ENCODE peak calls at places on chromosomes 13 and 19, in ten cellular contexts. H is G401; C is activated CD4-positive, alpha-beta memory T cell treated with anti-CD3 and anti-CD28 coated beads, Interleukin-2, amount 10 ng/mL, durations not matched to agents 7 days and 5 days; N is effector memory CD8-positive, alpha-beta T cell; W is ovary; U is neuronal stem cell; Q is stimulated activated CD8-positive, alpha-beta memory T cell treated with anti-CD3 and anti-CD28 coated beads, Interleukin-4, amount 100 ng/mL, for 24 hours; J is H9; T is stimulated activated CD4-positive, alpha-beta T cell treated with anti-CD3 and anti-CD28 coated beads, TNF-alpha, amount 100 ng/mL, for 48 hours; F is neural crest cell. E is an unnamed sample.

GRCh38 chr19:17312481-17313113 is 3.2 kb downstream of the DDA1 start:
- DNase-seq in J (no peak), W (no peak), F (no peak), H (no peak), T (no peak), C (no peak), Q (no peak), U (no peak), N (no peak), E (no peak)

GRCh38 chr13:111541345-111541744 is 220.9 kb downstream of the TEX29 start:
- DNase-seq in T (no peak), J (no peak), C (no peak), H (no peak), N (no peak), W (no peak), Q (no peak), U (no peak), F (no peak), E (no peak)

GRCh38 chr19:11324079-11324661 is 15.3 kb downstream of the RAB3D start:
- DNase-seq in U (no peak), F (no peak), N (no peak), T (no peak), H (peak; percentile 84), J (no peak), Q (peak; percentile 15), W (peak; percentile 77), C (peak; percentile 75), E (no peak)

GRCh38 chr13:40187836-40188591 is 478.4 kb downstream of the FOXO1 start:
- DNase-seq in W (no peak), H (no peak), C (peak; percentile 69), U (no peak), N (peak; percentile 22), Q (no peak), T (no peak), J (peak; percentile 38), F (no peak), E (no peak)

GRCh38 chr13:98539655-98540054 is 37.3 kb downstream of the STK24 start:
- DNase-seq in J (no peak), H (no peak), F (no peak), T (no peak), W (no peak), C (no peak), N (no peak), U (no peak), Q (no peak), E (no peak)

GRCh38 chr19:49142866-49143335 is 12.3 kb downstream of the HRC start:
- DNase-seq in H (peak; percentile 97), J (peak; percentile 98), C (peak; percentile 74), Q (peak; percentile 58), N (no peak), F (peak; percentile 90), U (peak; percentile 90), W (peak; percentile 39), T (peak; percentile 67), E (no peak)

GRCh38 chr19:9834302-9834725 is 804 bp upstream of the PIN1 start:
- DNase-seq in T (no peak), Q (no peak), J (no peak), U (no peak), W (no peak), H (no peak), C (no peak), F (no peak), N (no peak), E (no peak)

GRCh38 chr13:86856996-86857395 is 814.2 kb upstream of the SLITRK5 start:
- DNase-seq in Q (no peak), C (no peak), J (peak; percentile 43), N (no peak), T (no peak), W (no peak), F (no peak), U (no peak), H (no peak), E (no peak)

GRCh38 chr19:3725640-3726310 is 17.6 kb downstream of the TJP3 start:
- DNase-seq in C (no peak), H (no peak), F (no peak), Q (no peak), N (no peak), W (no peak), T (no peak), J (peak; percentile 85), U (no peak), E (no peak)

GRCh38 chr19:48968813-48969218 is 3.7 kb downstream of the FTL start:
- DNase-seq in W (no peak), Q (no peak), C (no peak), T (no peak), U (no peak), F (no peak), N (no peak), J (no peak), H (no peak), E (no peak)

GRCh38 chr13:46297338-46297737 is 85.6 kb downstream of the LRRC63 start:
- DNase-seq in F (no peak), Q (no peak), W (no peak), C (no peak), T (no peak), J (no peak), H (no peak), N (no peak), U (no peak), E (no peak)

GRCh38 chr19:2312819-2313501 is 5.0 kb upstream of the LINGO3 start:
- DNase-seq in W (no peak), C (no peak), U (no peak), J (peak; percentile 64), H (no peak), T (no peak), F (no peak), N (no peak), Q (no peak), E (no peak)

GRCh38 chr19:40717880-40718773 is 1.2 kb downstream of the ITPKC start:
- DNase-seq in J (peak; percentile 38), Q (no peak), U (no peak), N (no peak), C (no peak), W (peak; percentile 38), T (no peak), F (no peak), H (no peak), E (no peak)

GRCh38 chr19:41325947-41326706 is 16.2 kb downstream of the CCDC97 start:
- DNase-seq in C (peak; percentile 38), Q (no peak), J (no peak), H (no peak), F (no peak), U (no peak), N (no peak), W (no peak), T (no peak), E (no peak)

GRCh38 chr13:97945792-97946419 is 7.6 kb upstream of the IPO5 start:
- DNase-seq in F (no peak), N (no peak), C (no peak), T (no peak), H (no peak), U (no peak), Q (no peak), W (no peak), J (no peak), E (no peak)

GRCh38 chr13:32340917-32341316 is 25.6 kb downstream of the BRCA2 start:
- DNase-seq in T (no peak), Q (no peak), C (no peak), N (no peak), F (no peak), W (no peak), U (no peak), J (no peak), H (no peak), E (no peak)

GRCh38 chr13:85174291-85174690 is 624.9 kb downstream of the SLITRK6 start:
- DNase-seq in Q (no peak), U (no peak), W (no peak), H (no peak), T (no peak), F (no peak), C (no peak), N (no peak), J (no peak), E (no peak)

GRCh38 chr13:100944791-100945345 is 270.3 kb upstream of the TMTC4 start:
- DNase-seq in J (no peak), F (no peak), C (no peak), H (peak; percentile 93), N (no peak), U (no peak), W (no peak), T (no peak), Q (no peak), E (no peak)

GRCh38 chr13:80469841-80470378 is 129.0 kb upstream of the SPRY2 start:
- DNase-seq in Q (no peak), H (peak; percentile 62), J (no peak), C (no peak), W (no peak), U (no peak), N (no peak), F (no peak), T (no peak), E (no peak)

GRCh38 chr19:17973759-17974158 is 6.9 kb downstream of the KCNN1 start:
- DNase-seq in T (no peak), U (no peak), J (no peak), C (no peak), N (no peak), Q (no peak), H (no peak), W (no peak), F (no peak), E (no peak)

GRCh38 chr19:6417713-6418561 is 6.7 kb downstream of the KHSRP start:
- DNase-seq in H (peak; percentile 87), U (no peak), W (no peak), Q (no peak), C (no peak), N (no peak), T (no peak), F (no peak), J (no peak), E (no peak)

GRCh38 chr13:36098080-36098479 is 33.1 kb downstream of the DCLK1 start:
- DNase-seq in F (no peak), Q (no peak), W (no peak), J (no peak), C (no peak), U (no peak), T (no peak), H (no peak), N (no peak), E (no peak)

GRCh38 chr13:75769141-75769905 is 133.2 kb downstream of the LMO7 start:
- DNase-seq in C (no peak), H (no peak), U (no peak), J (no peak), F (no peak), Q (no peak), T (no peak), W (no peak), N (no peak), E (no peak)

GRCh38 chr13:113734099-113734825 is 24.8 kb upstream of the TMEM255B start:
- DNase-seq in F (no peak), N (no peak), J (no peak), Q (no peak), U (no peak), H (no peak), T (no peak), W (no peak), C (no peak), E (no peak)

GRCh38 chr19:51794865-51795490 is at the start of gene FPR3:
- DNase-seq in N (no peak), F (no peak), H (no peak), W (no peak), T (no peak), U (no peak), Q (no peak), J (no peak), C (no peak), E (no peak)